ENCODE peak calls at places on chromosome 18, in eight cellular contexts. G, W, U, N, D, Z, M and V are unnamed samples.

GRCh38 chr18:8020133-8020846 is 453.2 kb downstream of the PTPRM start:
- DNase-seq in N (no peak), U (no peak), M (no peak), Z (no peak), W (peak), D (no peak), G (no peak), V (no peak)

GRCh38 chr18:7028625-7029024 is 89.0 kb downstream of the LAMA1 start:
- DNase-seq in D (no peak), Z (no peak), N (no peak), M (no peak), G (no peak), U (no peak), W (no peak), V (no peak)

GRCh38 chr18:44537521-44537920 is 143.2 kb upstream of the SETBP1 start:
- DNase-seq in M (no peak), N (no peak), G (peak), D (no peak), U (peak), W (peak), Z (no peak), V (no peak)

GRCh38 chr18:45687617-45688016 is 36.4 kb upstream of the SLC14A1 start:
- DNase-seq in M (no peak), U (no peak), G (no peak), Z (peak), N (no peak), W (no peak), D (no peak), V (no peak)

GRCh38 chr18:79954791-79955190 is 3.3 kb upstream of the SLC66A2 start:
- DNase-seq in W (no peak), Z (no peak), M (no peak), U (no peak), N (peak), D (no peak), G (no peak), V (no peak)

GRCh38 chr18:12278153-12278764 is 24.1 kb downstream of the CIDEA start:
- DNase-seq in Z (no peak), U (peak), W (peak), M (no peak), G (no peak), D (no peak), N (no peak), V (no peak)

GRCh38 chr18:11553098-11553940 is 56.1 kb upstream of the SLC35G4 start:
- DNase-seq in G (no peak), M (no peak), Z (peak), W (peak), U (peak), N (no peak), D (no peak), V (no peak)

GRCh38 chr18:413263-413662 is 87.2 kb downstream of the COLEC12 start:
- DNase-seq in Z (no peak), N (no peak), U (peak), M (no peak), W (peak), D (no peak), G (no peak), V (no peak)

GRCh38 chr18:75377258-75377657 is 50.2 kb downstream of the SMIM21 start:
- DNase-seq in D (no peak), G (no peak), W (no peak), Z (no peak), M (no peak), U (no peak), N (no peak), V (no peak)

GRCh38 chr18:23743733-23744333 is 54.6 kb downstream of the LAMA3 start:
- DNase-seq in N (no peak), M (no peak), W (no peak), U (no peak), D (no peak), Z (no peak), G (no peak), V (no peak)

GRCh38 chr18:10953672-10954071 is 195.7 kb downstream of the PIEZO2 start:
- DNase-seq in G (no peak), U (no peak), D (no peak), M (no peak), N (peak), W (no peak), Z (no peak), V (no peak)

GRCh38 chr18:59874166-59874565 is 25.6 kb upstream of the PMAIP1 start:
- DNase-seq in D (no peak), G (no peak), U (peak), M (no peak), N (no peak), Z (no peak), W (peak), V (no peak)

GRCh38 chr18:46156838-46157237 is 52.7 kb downstream of the HAUS1 start:
- DNase-seq in U (no peak), Z (no peak), D (no peak), G (no peak), M (no peak), N (no peak), W (no peak), V (no peak)

GRCh38 chr18:50986360-50987087 is 18.7 kb downstream of the ELAC1 start:
- DNase-seq in D (no peak), M (no peak), G (no peak), U (peak), N (no peak), Z (no peak), W (no peak), V (no peak)

GRCh38 chr18:13179566-13180113 is 38.9 kb upstream of the LDLRAD4 start:
- DNase-seq in G (no peak), W (no peak), M (no peak), D (no peak), Z (no peak), U (no peak), N (peak), V (peak)

GRCh38 chr18:60865801-60866200 is 467.4 kb upstream of the CDH20 start:
- DNase-seq in D (no peak), U (no peak), M (no peak), Z (no peak), W (no peak), N (no peak), G (no peak), V (no peak)

GRCh38 chr18:58886864-58887612 is 22.4 kb downstream of the ZNF532 start:
- DNase-seq in M (no peak), N (no peak), D (no peak), G (no peak), U (no peak), W (no peak), Z (no peak), V (no peak)

GRCh38 chr18:48007955-48008701 is 77.7 kb upstream of the SMAD2 start:
- DNase-seq in W (peak), G (peak), N (peak), U (no peak), Z (peak), D (peak), M (peak), V (peak)

GRCh38 chr18:7954229-7954628 is 387.1 kb downstream of the PTPRM start:
- DNase-seq in M (no peak), U (peak), W (peak), Z (no peak), N (no peak), D (no peak), G (no peak), V (no peak)

GRCh38 chr18:23281626-23282436 is 146.5 kb downstream of the CABLES1 start:
- DNase-seq in Z (no peak), D (no peak), U (no peak), M (no peak), W (peak), G (no peak), N (no peak), V (no peak)

GRCh38 chr18:36130039-36130831 is 536 bp downstream of the ELP2 start:
- DNase-seq in Z (peak), G (no peak), U (peak), N (no peak), W (no peak), D (no peak), M (no peak), V (no peak)

GRCh38 chr18:79251021-79251420 is 144.7 kb upstream of the NFATC1 start:
- DNase-seq in W (no peak), M (no peak), N (no peak), G (no peak), D (no peak), U (no peak), Z (no peak), V (no peak)

GRCh38 chr18:45785015-45785597 is 40.4 kb upstream of the SIGLEC15 start:
- DNase-seq in G (no peak), D (no peak), Z (no peak), M (no peak), N (peak), U (peak), W (peak), V (no peak)

GRCh38 chr18:42780171-42780570 is 335.3 kb downstream of the RIT2 start:
- DNase-seq in N (no peak), U (no peak), G (no peak), Z (no peak), D (no peak), M (no peak), W (no peak), V (no peak)

GRCh38 chr18:8898990-8899389 is 193.6 kb downstream of the MTCL1 start:
- DNase-seq in Z (peak), G (no peak), N (no peak), U (no peak), W (no peak), D (no peak), M (no peak), V (no peak)

GRCh38 chr18:13513481-13513880 is 212.9 kb downstream of the FAM210A start:
- DNase-seq in Z (no peak), W (no peak), D (no peak), U (no peak), M (no peak), G (no peak), N (no peak), V (no peak)

GRCh38 chr18:56166914-56167313 is 471.5 kb downstream of the TXNL1 start:
- DNase-seq in N (no peak), D (no peak), U (no peak), Z (no peak), W (no peak), M (no peak), G (no peak), V (no peak)
- H3K27ac ChIP-seq in N (peak), D (no peak), U (peak), Z (no peak), W (no peak), M (peak), G (no peak), V (no peak)

GRCh38 chr18:2237706-2238105 is 333.6 kb downstream of the METTL4 start:
- DNase-seq in W (peak), Z (no peak), D (no peak), G (no peak), N (no peak), U (no peak), M (no peak), V (no peak)
- H3K27ac ChIP-seq in W (no peak), Z (no peak), D (no peak), G (no peak), N (no peak), U (no peak), M (no peak), V (no peak)

DNA sequence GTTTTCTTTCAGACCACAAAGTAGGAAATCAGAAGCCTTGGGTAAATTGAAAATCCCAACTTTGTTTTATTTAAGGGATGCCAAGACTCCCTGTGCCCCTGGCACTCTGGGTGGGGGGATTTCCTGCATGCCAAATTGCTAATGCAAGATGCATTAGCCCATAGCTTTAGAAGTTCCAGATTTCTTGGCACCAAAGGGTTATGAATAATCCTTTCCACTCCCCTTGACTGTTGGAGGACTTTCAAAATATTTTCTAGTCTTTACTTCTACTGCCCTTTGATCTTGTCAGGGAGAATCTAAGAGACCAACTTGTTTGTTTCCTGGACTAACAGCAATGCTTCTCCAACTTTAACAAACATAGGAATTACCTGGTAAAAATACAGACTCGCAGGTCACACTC is 81.8 kb upstream of the TGIF1 start:
- DNase-seq in D (no peak), Z (no peak), W (peak), N (no peak), U (peak), G (no peak), M (no peak), V (no peak)
- H3K27ac ChIP-seq in D (no peak), Z (no peak), W (no peak), N (no peak), U (no peak), G (no peak), M (no peak), V (no peak)

GRCh38 chr18:22193466-22193865 is 24.1 kb downstream of the GATA6 start:
- DNase-seq in D (no peak), M (no peak), G (no peak), U (no peak), N (peak), W (peak), Z (no peak), V (no peak)
- H3K27ac ChIP-seq in D (peak), M (peak), G (peak), U (no peak), N (peak), W (peak), Z (peak), V (peak)